ENCODE peak calls at places on chromosomes 6 and 20, in nine cellular contexts. D is suprapubic skin, B is HCT116, R is kidney epithelial cell, N is mucosa of descending colon, Z is osteoblast, X is cardiac muscle cell, C is lower lobe of right lung, M is breast epithelium. S is an unnamed sample.

GRCh38 chr20:46683939-46684750 is 5.1 kb downstream of the TP53RK start:
- DNase-seq in M (peak), B (no peak), R (peak), D (no peak), X (peak), Z (peak), C (peak), N (no peak), S (peak)

GRCh38 chr6:11536795-11537194 is 754 bp upstream of the TMEM170B start:
- DNase-seq in D (no peak), M (no peak), X (peak), B (no peak), N (peak), R (no peak), C (peak), Z (peak), S (no peak)

GRCh38 chr20:35279040-35279439 is 1.1 kb upstream of the MMP24OS start:
- DNase-seq in M (no peak), B (no peak), N (no peak), Z (peak), D (no peak), R (no peak), C (no peak), X (no peak), S (no peak)

GRCh38 chr20:3871549-3872265 is 17.5 kb upstream of the PANK2 start:
- DNase-seq in B (no peak), Z (peak), M (no peak), C (no peak), N (no peak), D (no peak), R (no peak), X (no peak), S (no peak)

GRCh38 chr20:56995635-56996075 is 270.8 kb downstream of the BMP7 start:
- DNase-seq in Z (peak), C (no peak), M (no peak), X (peak), B (peak), D (no peak), R (no peak), N (no peak), S (no peak)

GRCh38 chr6:150373260-150373701 is 4.5 kb downstream of the IYD start:
- DNase-seq in R (no peak), N (no peak), B (no peak), D (no peak), C (no peak), X (no peak), M (no peak), Z (peak), S (no peak)

GRCh38 chr6:133978896-133979240 is 25.8 kb downstream of the TBPL1 start:
- DNase-seq in N (no peak), Z (no peak), C (no peak), R (no peak), D (no peak), B (no peak), M (no peak), X (no peak), S (no peak)

GRCh38 chr20:33075281-33075680 is 4.2 kb upstream of the BPIFB4 start:
- DNase-seq in N (no peak), X (no peak), B (no peak), C (no peak), M (no peak), D (no peak), R (no peak), Z (no peak), S (no peak)

GRCh38 chr20:5862703-5863039 is 87.7 kb downstream of the TRMT6 start:
- DNase-seq in X (no peak), R (no peak), N (no peak), B (no peak), Z (no peak), C (no peak), M (no peak), D (no peak), S (no peak)

GRCh38 chr6:114342086-114342825 is 567 bp downstream of the HS3ST5 start:
- DNase-seq in Z (peak), C (peak), D (no peak), B (no peak), R (no peak), X (peak), N (peak), M (no peak), S (peak)

GRCh38 chr6:149963212-149963461 is 606 bp upstream of the ULBP1 start:
- DNase-seq in R (peak), B (peak), X (no peak), N (no peak), M (no peak), C (no peak), D (peak), Z (peak), S (peak)

GRCh38 chr6:73262701-73263569 is at the start of gene KHDC1:
- DNase-seq in M (no peak), C (peak), X (peak), D (no peak), Z (peak), B (no peak), N (peak), R (no peak), S (peak)

GRCh38 chr6:138953451-138953850 is 34.6 kb downstream of the REPS1 start:
- DNase-seq in B (no peak), N (no peak), R (no peak), M (no peak), Z (no peak), X (no peak), D (no peak), C (no peak), S (no peak)

GRCh38 chr6:110560239-110561015 is 84.0 kb upstream of the SLC22A16 start:
- DNase-seq in Z (no peak), D (no peak), X (no peak), N (no peak), R (no peak), B (no peak), C (no peak), M (no peak), S (no peak)

GRCh38 chr20:36085686-36086267 is 68.8 kb upstream of the EPB41L1 start:
- DNase-seq in D (no peak), B (peak), C (peak), Z (peak), M (no peak), X (no peak), R (peak), N (peak), S (no peak)

GRCh38 chr20:15867899-15868298 is 705.3 kb downstream of the KIF16B start:
- DNase-seq in M (no peak), B (no peak), C (no peak), Z (no peak), N (no peak), R (no peak), D (no peak), X (no peak), S (no peak)

GRCh38 chr6:41711323-41712038 is 23.9 kb downstream of the TFEB start:
- DNase-seq in X (no peak), N (no peak), C (no peak), B (no peak), D (no peak), R (no peak), Z (no peak), M (no peak), S (no peak)

GRCh38 chr6:13012271-13012670 is 295.7 kb downstream of the PHACTR1 start:
- DNase-seq in D (no peak), Z (no peak), C (no peak), X (no peak), N (no peak), R (no peak), M (no peak), B (no peak), S (no peak)

GRCh38 chr20:31879143-31879987 is 8.9 kb downstream of the TTLL9 start:
- DNase-seq in D (peak), M (peak), N (peak), B (peak), X (peak), C (peak), Z (peak), R (peak), S (peak)

GRCh38 chr20:31877684-31878083 is 7.2 kb downstream of the TTLL9 start:
- DNase-seq in D (no peak), Z (no peak), B (no peak), N (no peak), C (no peak), R (no peak), M (no peak), X (no peak), S (no peak)

GRCh38 chr20:31883829-31884228 is 13.4 kb downstream of the TTLL9 start:
- DNase-seq in B (no peak), Z (no peak), X (no peak), N (no peak), C (no peak), R (no peak), D (no peak), M (no peak), S (no peak)

GRCh38 chr20:31881945-31882344 is 11.5 kb downstream of the TTLL9 start:
- DNase-seq in M (no peak), C (no peak), D (no peak), Z (no peak), R (no peak), B (no peak), N (no peak), X (no peak), S (no peak)
- TF ChIP-seq CTCF in M (no peak), C (no peak), D (no peak), Z (no peak), R (no peak), B (no peak), N (no peak), X (no peak), S (no peak)

GRCh38 chr6:143018955-143019354 is 41.7 kb upstream of the AIG1 start:
- DNase-seq in C (no peak), M (no peak), N (no peak), B (no peak), R (no peak), X (no peak), D (no peak), Z (no peak), S (no peak)

GRCh38 chr6:143027058-143027457 is 33.6 kb upstream of the AIG1 start:
- DNase-seq in D (no peak), Z (no peak), N (no peak), B (peak), X (peak), M (no peak), C (peak), R (no peak), S (no peak)

GRCh38 chr6:143021543-143021942 is 39.1 kb upstream of the AIG1 start:
- DNase-seq in B (no peak), M (no peak), Z (no peak), R (no peak), X (no peak), C (no peak), D (no peak), N (no peak), S (no peak)

GRCh38 chr6:143024977-143025376 is 35.7 kb upstream of the AIG1 start:
- DNase-seq in X (no peak), M (no peak), N (no peak), B (no peak), D (no peak), C (no peak), R (no peak), Z (no peak), S (no peak)

GRCh38 chr6:143023695-143024094 is 37.0 kb upstream of the AIG1 start:
- DNase-seq in X (no peak), D (no peak), Z (no peak), M (no peak), B (no peak), C (no peak), R (no peak), N (no peak), S (no peak)
- TF ChIP-seq CTCF in X (no peak), D (no peak), Z (no peak), M (no peak), B (no peak), C (no peak), R (no peak), N (no peak), S (no peak)

GRCh38 chr6:165748390-165748789 is 85.3 kb upstream of the PDE10A start:
- DNase-seq in M (no peak), B (no peak), Z (no peak), D (no peak), X (no peak), C (no peak), N (no peak), R (no peak), S (no peak)

GRCh38 chr6:165746331-165746730 is 83.3 kb upstream of the PDE10A start:
- DNase-seq in B (no peak), Z (no peak), N (no peak), D (no peak), M (no peak), R (no peak), X (no peak), C (no peak), S (no peak)

GRCh38 chr6:165745492-165745891 is 82.5 kb upstream of the PDE10A start:
- DNase-seq in M (no peak), B (no peak), X (no peak), D (no peak), Z (no peak), C (no peak), R (no peak), N (no peak), S (no peak)

GRCh38 chr6:165749163-165749562 is 86.1 kb upstream of the PDE10A start:
- DNase-seq in N (no peak), B (no peak), Z (no peak), D (no peak), M (no peak), X (no peak), R (no peak), C (no peak), S (no peak)

DNA sequence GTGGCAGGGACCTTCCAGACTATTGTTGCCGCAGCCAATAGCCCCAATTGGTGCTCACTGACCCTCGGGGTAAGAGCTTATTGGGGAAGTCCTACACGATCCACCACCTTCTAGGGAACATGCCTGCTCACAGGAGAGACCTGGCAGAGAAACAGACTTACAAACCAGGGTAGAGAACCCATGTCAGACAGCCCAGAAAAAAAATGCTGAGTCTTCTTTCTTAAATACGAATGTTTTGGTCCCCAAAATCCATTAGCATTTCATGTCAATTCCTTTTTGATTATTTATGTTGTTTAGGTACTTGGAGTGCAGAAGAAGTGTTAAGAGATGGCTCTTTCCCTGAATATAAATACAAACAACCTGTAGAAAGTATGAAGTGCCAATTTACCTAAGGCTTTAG is 84.9 kb upstream of the PDE10A start:
- DNase-seq in M (no peak), C (no peak), B (no peak), D (no peak), R (no peak), X (no peak), N (no peak), Z (no peak), S (no peak)
- TF ChIP-seq CTCF in M (no peak), C (no peak), B (no peak), D (no peak), R (no peak), X (no peak), N (no peak), Z (no peak), S (no peak)

DNA sequence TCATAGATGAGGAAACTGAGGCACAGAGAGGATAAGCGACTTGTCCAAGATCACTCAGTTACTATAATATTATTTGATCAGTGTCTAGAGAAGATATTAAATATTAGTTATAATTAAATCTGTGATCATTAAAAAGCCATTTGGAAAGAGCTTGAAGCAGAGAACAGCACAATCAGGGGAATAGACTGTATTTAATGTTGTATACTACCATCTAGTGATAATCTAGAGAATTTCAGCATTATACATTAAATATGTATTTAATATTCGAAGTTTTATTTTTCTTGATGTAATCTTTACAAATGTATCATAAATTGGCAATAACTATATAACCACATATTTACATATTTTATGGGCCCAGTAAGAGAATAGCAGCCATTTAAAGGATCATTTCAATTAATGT is 20.2 kb upstream of the MTCL3 start:
- DNase-seq in X (no peak), R (no peak), C (no peak), Z (no peak), N (no peak), D (no peak), M (no peak), B (no peak), S (no peak)
- TF ChIP-seq CTCF in X (peak), R (no peak), C (peak), Z (peak), N (no peak), D (peak), M (no peak), B (no peak), S (peak)

GRCh38 chr6:14832427-14832826 is 413.4 kb upstream of the JARID2 start:
- DNase-seq in R (no peak), D (no peak), Z (no peak), B (no peak), X (no peak), C (no peak), N (no peak), M (no peak), S (no peak)

GRCh38 chr6:14835122-14835521 is 410.7 kb upstream of the JARID2 start:
- DNase-seq in R (no peak), N (no peak), Z (no peak), D (no peak), B (no peak), M (no peak), C (no peak), X (no peak), S (no peak)

GRCh38 chr6:14837435-14837834 is 408.4 kb upstream of the JARID2 start:
- DNase-seq in C (no peak), Z (no peak), N (no peak), R (no peak), X (no peak), M (no peak), D (no peak), B (no peak), S (no peak)

GRCh38 chr6:14841901-14842421 is 403.9 kb upstream of the JARID2 start:
- DNase-seq in B (no peak), X (no peak), R (peak), N (peak), Z (peak), M (no peak), C (peak), D (peak), S (no peak)

DNA sequence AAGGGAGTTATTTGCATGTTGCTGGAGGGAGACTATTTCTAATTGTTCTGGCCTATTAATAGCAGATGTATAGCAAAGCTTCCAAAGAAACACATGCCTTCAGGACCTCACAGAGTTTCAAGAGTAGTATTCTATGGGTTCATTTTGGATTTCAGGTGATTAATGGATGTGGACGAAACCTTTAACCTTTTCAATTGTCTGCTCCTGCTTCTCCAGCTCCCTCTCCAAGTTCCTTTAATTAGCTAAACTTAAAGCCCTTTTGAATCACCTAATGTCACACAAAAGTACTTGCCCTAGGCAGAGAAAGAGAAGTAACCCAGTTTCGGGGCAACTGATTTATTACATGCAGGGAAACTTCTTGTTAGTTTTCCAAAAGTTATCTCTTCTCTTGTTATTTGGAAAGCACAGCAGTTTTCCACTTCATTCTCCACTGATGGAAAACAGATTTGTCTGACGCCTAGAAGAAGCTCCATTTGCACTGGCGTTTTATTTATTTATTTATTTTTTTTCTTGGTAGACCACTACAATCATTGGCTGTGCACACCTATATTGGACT is 407.8 kb upstream of the JARID2 start:
- DNase-seq in M (no peak), Z (no peak), X (peak), N (no peak), C (no peak), B (no peak), D (no peak), R (no peak), S (no peak)
- TF ChIP-seq CTCF in M (no peak), Z (no peak), X (no peak), N (no peak), C (no peak), B (no peak), D (no peak), R (no peak), S (no peak)

GRCh38 chr6:42808492-42809483 is 26.9 kb downstream of the BICRAL start:
- DNase-seq in C (no peak), B (no peak), N (no peak), M (no peak), Z (peak), X (no peak), R (no peak), D (no peak), S (no peak)
- TF ChIP-seq CTCF in C (no peak), B (no peak), N (no peak), M (no peak), Z (no peak), X (no peak), R (no peak), D (no peak), S (no peak)

GRCh38 chr20:53581444-53582311 is 12.0 kb downstream of the ZNF217 start:
- DNase-seq in D (no peak), N (no peak), Z (no peak), M (no peak), C (peak), B (no peak), X (no peak), R (no peak), S (peak)

GRCh38 chr20:53579581-53580375 is 13.9 kb downstream of the ZNF217 start:
- DNase-seq in X (no peak), Z (no peak), M (no peak), B (no peak), D (no peak), C (peak), N (no peak), R (no peak), S (no peak)

GRCh38 chr20:53579266-53579580 is 14.4 kb downstream of the ZNF217 start:
- DNase-seq in R (no peak), Z (no peak), M (no peak), C (no peak), B (no peak), D (no peak), N (no peak), X (no peak), S (no peak)

GRCh38 chr20:53578492-53579222 is 15.0 kb downstream of the ZNF217 start:
- DNase-seq in N (no peak), R (no peak), Z (peak), C (no peak), X (peak), D (no peak), M (no peak), B (peak), S (no peak)

GRCh38 chr20:53580376-53581111 is 13.1 kb downstream of the ZNF217 start:
- DNase-seq in Z (peak), B (no peak), X (no peak), R (no peak), M (no peak), C (no peak), N (no peak), D (no peak), S (peak)
- TF ChIP-seq CTCF in Z (peak), B (no peak), X (peak), R (no peak), M (peak), C (no peak), N (no peak), D (no peak), S (peak)

S was measured in type B pancreatic cell.